ENCODE peak calls at places on chromosome 6, in six cellular contexts. One of them, this sample, is unnamed.

GRCh38 chr6:21085206-21085605 is 508.3 kb upstream of the SOX4 start:
- DNase-seq in RKO: no peak
- DNase-seq in stomach: no peak
- DNase-seq in islet precursor cell: no peak
- DNase-seq in CD8-positive, alpha-beta T cell: no peak
- DNase-seq in nephron progenitor cell: no peak
- DNase-seq in this sample: no peak

GRCh38 chr6:73579851-73580246 is 59.0 kb upstream of the EEF1A1 start:
- DNase-seq in islet precursor cell: peak
- DNase-seq in nephron progenitor cell: no peak
- DNase-seq in stomach: peak
- DNase-seq in RKO: peak
- DNase-seq in CD8-positive, alpha-beta T cell: no peak
- DNase-seq in this sample: peak

GRCh38 chr6:168742146-168742782 is 301.3 kb downstream of the SMOC2 start:
- DNase-seq in islet precursor cell: no peak
- DNase-seq in nephron progenitor cell: no peak
- DNase-seq in CD8-positive, alpha-beta T cell: no peak
- DNase-seq in stomach: no peak
- DNase-seq in RKO: no peak
- DNase-seq in this sample: no peak

GRCh38 chr6:7617954-7618764 is 28.2 kb downstream of the SNRNP48 start:
- DNase-seq in nephron progenitor cell: no peak
- DNase-seq in CD8-positive, alpha-beta T cell: no peak
- DNase-seq in RKO: no peak
- DNase-seq in islet precursor cell: peak
- DNase-seq in stomach: no peak
- DNase-seq in this sample: peak

GRCh38 chr6:84411060-84411629 is 183.7 kb upstream of the CEP162 start:
- DNase-seq in stomach: no peak
- DNase-seq in CD8-positive, alpha-beta T cell: no peak
- DNase-seq in RKO: peak
- DNase-seq in islet precursor cell: no peak
- DNase-seq in nephron progenitor cell: no peak
- DNase-seq in this sample: no peak

GRCh38 chr6:28597217-28597835 is 71.6 kb downstream of the GPX5 start:
- DNase-seq in stomach: no peak
- DNase-seq in CD8-positive, alpha-beta T cell: no peak
- DNase-seq in islet precursor cell: peak
- DNase-seq in RKO: peak
- DNase-seq in nephron progenitor cell: peak
- DNase-seq in this sample: peak

GRCh38 chr6:15405111-15405510 is 159.2 kb downstream of the JARID2 start:
- DNase-seq in stomach: no peak
- DNase-seq in islet precursor cell: peak
- DNase-seq in CD8-positive, alpha-beta T cell: no peak
- DNase-seq in RKO: no peak
- DNase-seq in nephron progenitor cell: no peak
- DNase-seq in this sample: peak

GRCh38 chr6:15996030-15996429 is 132.9 kb upstream of the MYLIP start:
- DNase-seq in CD8-positive, alpha-beta T cell: no peak
- DNase-seq in islet precursor cell: peak
- DNase-seq in stomach: no peak
- DNase-seq in RKO: no peak
- DNase-seq in nephron progenitor cell: no peak
- DNase-seq in this sample: no peak

GRCh38 chr6:169997187-169997929 is 245.9 kb downstream of the ERMARD start:
- DNase-seq in nephron progenitor cell: no peak
- DNase-seq in stomach: no peak
- DNase-seq in islet precursor cell: peak
- DNase-seq in CD8-positive, alpha-beta T cell: no peak
- DNase-seq in RKO: no peak
- DNase-seq in this sample: no peak

GRCh38 chr6:151661928-151662327 is 145.6 kb upstream of the ESR1 start:
- DNase-seq in islet precursor cell: no peak
- DNase-seq in nephron progenitor cell: peak
- DNase-seq in stomach: no peak
- DNase-seq in RKO: no peak
- DNase-seq in CD8-positive, alpha-beta T cell: no peak
- DNase-seq in this sample: no peak

GRCh38 chr6:35508027-35508426 is 4.7 kb downstream of the TULP1 start:
- DNase-seq in CD8-positive, alpha-beta T cell: no peak
- DNase-seq in stomach: no peak
- DNase-seq in islet precursor cell: no peak
- DNase-seq in RKO: no peak
- DNase-seq in nephron progenitor cell: no peak
- DNase-seq in this sample: no peak

GRCh38 chr6:55960344-55960743 is 85.0 kb upstream of the BMP5 start:
- DNase-seq in CD8-positive, alpha-beta T cell: no peak
- DNase-seq in stomach: no peak
- DNase-seq in islet precursor cell: no peak
- DNase-seq in RKO: no peak
- DNase-seq in nephron progenitor cell: no peak
- DNase-seq in this sample: no peak

GRCh38 chr6:1771324-1771723 is 161.6 kb downstream of the FOXC1 start:
- DNase-seq in RKO: peak
- DNase-seq in CD8-positive, alpha-beta T cell: peak
- DNase-seq in nephron progenitor cell: no peak
- DNase-seq in islet precursor cell: no peak
- DNase-seq in stomach: no peak
- DNase-seq in this sample: peak

GRCh38 chr6:128601060-128601459 is 80.7 kb upstream of the PTPRK start:
- DNase-seq in stomach: peak
- DNase-seq in nephron progenitor cell: no peak
- DNase-seq in islet precursor cell: no peak
- DNase-seq in CD8-positive, alpha-beta T cell: no peak
- DNase-seq in RKO: no peak
- DNase-seq in this sample: no peak

GRCh38 chr6:18489335-18489734 is 102.2 kb downstream of the RNF144B start:
- DNase-seq in islet precursor cell: no peak
- DNase-seq in CD8-positive, alpha-beta T cell: no peak
- DNase-seq in nephron progenitor cell: no peak
- DNase-seq in stomach: no peak
- DNase-seq in RKO: no peak
- DNase-seq in this sample: no peak

GRCh38 chr6:44269168-44269920 is 906 bp upstream of the TMEM151B start:
- DNase-seq in stomach: no peak
- DNase-seq in nephron progenitor cell: no peak
- DNase-seq in RKO: no peak
- DNase-seq in islet precursor cell: no peak
- DNase-seq in CD8-positive, alpha-beta T cell: no peak
- DNase-seq in this sample: no peak

GRCh38 chr6:15622045-15622750 is 40.6 kb downstream of the DTNBP1 start:
- DNase-seq in nephron progenitor cell: no peak
- DNase-seq in CD8-positive, alpha-beta T cell: no peak
- DNase-seq in islet precursor cell: no peak
- DNase-seq in stomach: no peak
- DNase-seq in RKO: no peak
- DNase-seq in this sample: no peak

GRCh38 chr6:38876470-38876869 is 161.4 kb downstream of the DNAH8 start:
- DNase-seq in stomach: no peak
- DNase-seq in islet precursor cell: no peak
- DNase-seq in CD8-positive, alpha-beta T cell: peak
- DNase-seq in nephron progenitor cell: no peak
- DNase-seq in RKO: no peak
- DNase-seq in this sample: no peak

GRCh38 chr6:2658788-2659187 is 91.9 kb downstream of the MYLK4 start:
- DNase-seq in CD8-positive, alpha-beta T cell: no peak
- DNase-seq in stomach: no peak
- DNase-seq in RKO: no peak
- DNase-seq in islet precursor cell: peak
- DNase-seq in nephron progenitor cell: no peak
- DNase-seq in this sample: no peak